ENCODE peak calls at places on chromosomes 11 and 22, in six cellular contexts. R, X, S, Q, Y and O are unnamed samples.

GRCh38 chr11:110565690-110566336 is 136.1 kb downstream of the FDX1 start:
- DNase-seq in Y (no peak), X (no peak), S (no peak), R (no peak), Q (no peak), O (no peak)

GRCh38 chr11:29272019-29272654 is 744.7 kb downstream of the KCNA4 start:
- DNase-seq in Q (no peak), X (no peak), Y (no peak), R (peak), S (no peak), O (no peak)

GRCh38 chr22:43796567-43796966 is 15.5 kb downstream of the EFCAB6 start:
- DNase-seq in S (no peak), X (no peak), Q (no peak), Y (peak), R (peak), O (no peak)

GRCh38 chr22:36355894-36356293 is 31.9 kb downstream of the MYH9 start:
- DNase-seq in S (no peak), Q (no peak), Y (no peak), X (no peak), R (no peak), O (no peak)

GRCh38 chr11:27718346-27718852 is 18.1 kb upstream of the BDNF start:
- DNase-seq in S (no peak), X (no peak), Y (no peak), R (peak), Q (no peak), O (peak)

GRCh38 chr11:72584293-72584921 is 89.8 kb downstream of the PDE2A start:
- DNase-seq in R (no peak), X (no peak), Y (no peak), Q (peak), S (no peak), O (peak)

GRCh38 chr11:44128729-44129128 is 33.3 kb downstream of the EXT2 start:
- DNase-seq in Y (no peak), Q (no peak), R (no peak), S (no peak), X (no peak), O (no peak)

GRCh38 chr22:29325785-29326315 is 10.4 kb upstream of the RASL10A start:
- DNase-seq in S (no peak), X (no peak), Y (no peak), Q (no peak), R (no peak), O (no peak)

GRCh38 chr22:30238661-30239420 is 7.7 kb downstream of the LIF start:
- DNase-seq in Q (no peak), S (peak), R (no peak), Y (peak), X (peak), O (peak)

GRCh38 chr11:65468874-65469333 is 29.9 kb upstream of the MALAT1 start:
- DNase-seq in Q (peak), X (no peak), S (no peak), Y (no peak), R (no peak), O (no peak)

GRCh38 chr22:21937041-21937820 is 15.4 kb downstream of the PPM1F start:
- DNase-seq in Y (no peak), R (no peak), X (no peak), S (no peak), Q (peak), O (no peak)

GRCh38 chr11:118439656-118440055 is 3.4 kb downstream of the KMT2A start:
- DNase-seq in S (no peak), Q (no peak), X (no peak), R (no peak), Y (no peak), O (no peak)

GRCh38 chr22:38831166-38831945 is 12.5 kb downstream of the NPTXR start:
- DNase-seq in S (no peak), Y (no peak), Q (no peak), R (peak), X (no peak), O (no peak)

GRCh38 chr11:131025020-131025419 is 108.7 kb upstream of the SNX19 start:
- DNase-seq in X (no peak), S (no peak), Q (no peak), R (peak), Y (no peak), O (peak)

GRCh38 chr11:92769125-92769524 is 200.3 kb upstream of the MTNR1B start:
- DNase-seq in Q (no peak), X (no peak), S (no peak), R (no peak), Y (no peak), O (no peak)

GRCh38 chr11:10385696-10386095 is 69.4 kb upstream of the AMPD3 start:
- DNase-seq in S (peak), Y (peak), R (no peak), X (peak), Q (peak), O (no peak)

GRCh38 chr11:99316761-99317475 is 296.2 kb downstream of the CNTN5 start:
- DNase-seq in Y (no peak), X (no peak), S (no peak), Q (no peak), R (no peak), O (no peak)

GRCh38 chr22:39656495-39657490 is 86.2 kb downstream of the CACNA1I start:
- DNase-seq in Y (no peak), Q (no peak), R (no peak), X (no peak), S (no peak), O (no peak)

GRCh38 chr11:15006139-15006759 is 34.1 kb upstream of the CALCA start:
- DNase-seq in X (no peak), Y (no peak), R (peak), Q (no peak), S (no peak), O (no peak)

GRCh38 chr11:121661796-121662508 is 209.2 kb upstream of the SORL1-AS1 start:
- DNase-seq in X (no peak), S (no peak), Y (no peak), Q (no peak), R (peak), O (no peak)

GRCh38 chr11:88266919-88267318 is 70.6 kb downstream of the CTSC start:
- DNase-seq in S (no peak), R (no peak), Y (no peak), Q (no peak), X (no peak), O (no peak)

GRCh38 chr11:50032574-50032973 is at the start of gene OR4C45:
- DNase-seq in R (no peak), S (no peak), Y (no peak), X (no peak), Q (no peak), O (no peak)

GRCh38 chr11:70364198-70364597 is 34.1 kb upstream of the CTTN start:
- DNase-seq in Q (peak), S (no peak), X (no peak), Y (no peak), R (no peak), O (no peak)

GRCh38 chr11:17572359-17572690 is 25.3 kb downstream of the OTOG start:
- DNase-seq in R (no peak), Q (peak), S (no peak), Y (no peak), X (no peak), O (no peak)

GRCh38 chr11:78857688-78858087 is 283.0 kb upstream of the NARS2 start:
- DNase-seq in X (no peak), R (peak), Y (no peak), S (no peak), Q (no peak), O (no peak)

GRCh38 chr11:58928082-58928574 is 11.2 kb upstream of the GLYATL1 start:
- DNase-seq in R (no peak), X (no peak), Y (no peak), Q (no peak), S (no peak), O (peak)

GRCh38 chr11:57047610-57048009 is 58.9 kb downstream of the OR5AK2 start:
- DNase-seq in Y (no peak), R (no peak), S (no peak), X (no peak), Q (no peak), O (no peak)

GRCh38 chr11:68253682-68254081 is 18.1 kb downstream of the C11orf24 start:
- DNase-seq in R (no peak), X (no peak), Q (peak), S (no peak), Y (no peak), O (no peak)

GRCh38 chr22:45376703-45377102 is 36.7 kb downstream of the SMC1B start:
- DNase-seq in R (no peak), X (peak), S (peak), Q (peak), Y (no peak), O (no peak)

GRCh38 chr11:57424802-57425564 is 1.9 kb downstream of the SLC43A3 start:
- DNase-seq in X (peak), S (peak), Y (peak), Q (peak), R (peak), O (no peak)

GRCh38 chr11:69635804-69636511 is 5.0 kb upstream of the CCND1 start:
- DNase-seq in X (no peak), R (no peak), Y (no peak), S (no peak), Q (no peak), O (no peak)

GRCh38 chr11:75350743-75351540 is 519 bp downstream of the ARRB1 start:
- DNase-seq in Q (peak), X (peak), R (no peak), Y (no peak), S (peak), O (peak)

DNA sequence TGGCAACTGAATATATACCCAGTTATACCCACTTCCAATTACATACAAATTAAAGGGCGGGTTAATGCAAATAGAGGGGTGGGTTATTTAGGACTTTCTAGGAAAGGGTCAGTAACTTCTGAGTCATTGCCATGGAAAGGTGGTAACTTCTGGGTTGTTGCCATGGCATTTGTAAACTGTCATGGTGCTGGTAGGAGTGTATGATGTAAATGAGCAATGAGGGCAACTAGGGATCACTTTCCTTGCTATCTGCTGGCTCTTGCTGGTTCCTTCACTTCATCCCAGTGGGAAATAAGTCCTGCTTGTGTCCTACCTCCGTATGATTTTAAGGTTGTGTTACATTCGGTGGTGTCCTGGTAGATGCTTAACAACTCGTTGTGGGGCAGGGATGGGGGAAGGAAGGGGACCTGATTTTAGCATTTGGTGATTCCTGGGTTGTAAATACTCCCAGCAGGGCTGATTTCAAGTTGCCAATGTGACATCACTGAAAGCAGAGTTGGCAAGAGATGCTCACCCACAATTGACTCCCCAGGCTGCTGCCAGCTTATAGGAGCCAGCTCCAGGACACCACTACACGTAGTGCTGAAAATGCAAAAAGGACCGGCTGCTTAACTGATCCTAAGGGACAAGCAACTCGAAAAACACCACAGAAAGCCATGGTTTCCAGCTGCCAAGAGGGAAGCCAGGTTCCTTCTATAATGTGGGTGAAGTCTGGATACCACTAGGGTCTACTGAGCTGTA is 70.2 kb downstream of the SYT9 start:
- DNase-seq in X (no peak), S (no peak), R (no peak), Q (no peak), Y (no peak), O (no peak)
- TF ChIP-seq CTCF in X (no peak), S (no peak), R (no peak), Q (no peak), Y (no peak), O (no peak)

GRCh38 chr11:134727636-134728035 is 315.6 kb upstream of the B3GAT1 start:
- DNase-seq in Y (no peak), R (no peak), Q (peak), S (no peak), X (no peak), O (no peak)

GRCh38 chr11:134725211-134725610 is 313.2 kb upstream of the B3GAT1 start:
- DNase-seq in R (no peak), X (no peak), Y (no peak), Q (peak), S (no peak), O (no peak)

GRCh38 chr11:134724779-134725140 is 312.7 kb upstream of the B3GAT1 start:
- DNase-seq in R (no peak), Q (peak), X (no peak), Y (no peak), S (no peak), O (no peak)

GRCh38 chr11:134727204-134727603 is 315.2 kb upstream of the B3GAT1 start:
- DNase-seq in Q (peak), X (no peak), Y (no peak), S (no peak), R (no peak), O (no peak)

GRCh38 chr11:134725939-134726639 is 314.0 kb upstream of the B3GAT1 start:
- DNase-seq in R (no peak), S (no peak), X (no peak), Y (no peak), Q (no peak), O (peak)
- TF ChIP-seq CTCF in R (peak), S (no peak), X (no peak), Y (peak), Q (no peak), O (peak)

DNA sequence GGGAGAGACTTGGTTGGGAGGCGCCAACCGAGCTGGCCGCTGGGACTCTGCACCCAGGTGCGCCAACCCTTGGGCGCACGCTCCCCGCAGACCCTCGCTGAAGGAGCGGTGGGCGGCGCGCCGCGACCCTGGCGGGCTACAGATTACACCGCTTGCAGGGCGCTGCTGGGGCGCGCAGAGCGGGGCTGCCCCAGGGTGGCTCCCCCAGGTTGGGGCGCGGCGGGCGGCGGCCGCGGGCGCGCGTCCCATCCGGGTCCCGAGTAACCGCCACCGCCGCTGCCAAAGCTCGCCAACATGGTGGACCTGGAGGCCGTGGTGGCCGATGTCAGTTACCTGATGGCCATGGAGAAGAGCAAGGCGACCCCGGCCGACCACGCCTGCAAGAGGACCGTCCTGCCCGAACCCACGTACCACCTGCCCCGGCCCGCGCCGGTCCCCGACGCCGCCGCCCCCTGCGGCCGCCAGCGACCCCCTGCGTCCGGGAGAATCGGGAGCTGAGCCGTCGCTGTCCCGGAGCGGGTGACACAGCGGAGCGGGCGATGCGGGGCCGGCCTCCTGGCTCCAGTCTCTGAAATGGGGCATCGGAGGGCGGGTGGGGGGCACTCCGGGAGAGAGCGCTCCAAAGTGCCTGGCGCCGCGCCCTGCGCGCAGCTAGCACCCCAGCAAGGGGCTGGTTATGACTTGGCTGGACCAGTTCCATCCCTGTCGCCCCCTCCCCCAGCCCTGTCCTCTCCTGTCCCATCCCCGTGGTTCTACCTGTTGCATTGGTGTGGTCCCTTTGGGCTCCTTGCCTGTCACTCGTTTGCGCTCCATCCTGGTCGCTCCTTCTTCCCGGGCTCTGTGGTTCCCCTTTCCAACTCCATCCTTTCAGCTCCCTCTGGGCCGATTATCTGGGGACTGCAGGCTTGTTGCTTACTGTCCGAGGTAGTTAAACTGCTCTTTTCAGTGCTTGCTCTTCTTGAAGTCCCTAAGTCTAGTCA is 143.3 kb upstream of the GRK3 start:
- DNase-seq in Q (no peak), S (no peak), R (no peak), X (no peak), Y (no peak), O (peak)
- TF ChIP-seq CTCF in Q (no peak), S (no peak), R (no peak), X (no peak), Y (no peak), O (no peak)

GRCh38 chr11:42778193-42778592 is 533.6 kb upstream of the API5 start:
- DNase-seq in S (no peak), Q (no peak), R (no peak), Y (no peak), X (no peak), O (no peak)
- TF ChIP-seq CTCF in S (no peak), Q (no peak), R (no peak), Y (no peak), X (no peak), O (peak)

GRCh38 chr22:42332089-42332488 is 61.6 kb upstream of the TCF20 start:
- DNase-seq in S (no peak), X (no peak), Q (no peak), Y (no peak), R (no peak), O (no peak)

GRCh38 chr22:42330953-42331525 is 60.6 kb upstream of the TCF20 start:
- DNase-seq in Y (no peak), S (no peak), X (no peak), R (no peak), Q (no peak), O (peak)

GRCh38 chr22:42328130-42328821 is 57.8 kb upstream of the TCF20 start:
- DNase-seq in S (no peak), X (no peak), Q (no peak), Y (no peak), R (no peak), O (no peak)

GRCh38 chr22:42329504-42329903 is 59.1 kb upstream of the TCF20 start:
- DNase-seq in X (no peak), Q (no peak), Y (no peak), R (no peak), S (no peak), O (no peak)

GRCh38 chr22:42330170-42330569 is 59.7 kb upstream of the TCF20 start:
- DNase-seq in S (no peak), Y (no peak), X (no peak), Q (no peak), R (no peak), O (no peak)
- TF ChIP-seq CTCF in S (no peak), Y (no peak), X (no peak), Q (no peak), R (no peak), O (no peak)

GRCh38 chr11:112784323-112785073 is 176.7 kb upstream of the NCAM1 start:
- DNase-seq in S (peak), Q (peak), Y (no peak), R (no peak), X (peak), O (peak)
- TF ChIP-seq CTCF in S (no peak), Q (no peak), Y (no peak), R (no peak), X (no peak), O (no peak)

DNA sequence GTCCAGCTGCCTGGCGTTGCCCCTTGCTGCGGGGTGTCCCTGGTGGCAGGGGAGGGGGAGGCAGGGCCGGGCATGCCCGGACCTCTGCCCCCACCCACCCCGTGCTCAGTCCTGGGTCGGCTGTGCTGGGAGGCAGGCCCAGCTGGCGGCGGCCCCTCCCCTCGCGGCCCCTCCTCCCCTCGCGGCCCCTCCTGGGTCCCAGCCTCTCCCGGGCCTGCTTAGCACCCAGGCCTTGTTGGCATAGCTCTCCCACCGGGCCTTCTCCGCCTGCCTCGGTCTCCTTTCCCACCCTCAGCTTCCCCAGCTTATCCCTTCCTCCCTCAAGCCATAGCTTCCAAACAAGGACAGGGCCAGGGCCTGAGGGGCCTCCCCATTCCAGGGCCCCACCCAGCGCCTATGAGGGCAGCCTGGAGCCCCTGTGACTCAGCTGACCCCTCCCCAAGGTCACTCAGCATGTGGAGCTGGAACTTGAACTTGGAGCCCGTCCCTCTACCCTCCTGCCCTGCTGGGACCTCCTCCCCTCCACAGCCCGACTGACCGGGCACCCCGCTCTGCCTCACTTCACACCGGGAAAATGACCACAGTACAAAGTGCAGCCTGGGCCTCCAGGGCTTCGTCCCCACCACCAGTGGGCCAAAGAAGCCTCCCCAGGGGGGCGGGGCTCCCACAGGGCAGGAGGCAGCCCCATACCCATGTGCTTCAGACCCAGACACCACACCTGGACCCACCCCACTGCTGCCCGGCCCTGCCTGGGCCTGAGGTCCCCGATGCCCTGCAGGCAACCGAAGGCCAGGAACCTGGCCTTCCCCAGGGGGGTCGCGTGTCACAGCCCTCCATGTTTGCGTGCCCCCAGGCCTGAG is 1.2 kb downstream of the EPS8L2 start:
- DNase-seq in R (no peak), S (peak), X (no peak), Q (no peak), Y (no peak), O (no peak)
- TF ChIP-seq CTCF in R (peak), S (no peak), X (no peak), Q (no peak), Y (no peak), O (no peak)

GRCh38 chr11:129331871-129332274 is 43.8 kb upstream of the BARX2 start:
- DNase-seq in Y (no peak), S (peak), Q (peak), R (peak), X (peak), O (peak)

GRCh38 chr11:129331217-129331616 is 44.4 kb upstream of the BARX2 start:
- DNase-seq in R (no peak), Q (no peak), Y (no peak), S (no peak), X (no peak), O (no peak)

DNA sequence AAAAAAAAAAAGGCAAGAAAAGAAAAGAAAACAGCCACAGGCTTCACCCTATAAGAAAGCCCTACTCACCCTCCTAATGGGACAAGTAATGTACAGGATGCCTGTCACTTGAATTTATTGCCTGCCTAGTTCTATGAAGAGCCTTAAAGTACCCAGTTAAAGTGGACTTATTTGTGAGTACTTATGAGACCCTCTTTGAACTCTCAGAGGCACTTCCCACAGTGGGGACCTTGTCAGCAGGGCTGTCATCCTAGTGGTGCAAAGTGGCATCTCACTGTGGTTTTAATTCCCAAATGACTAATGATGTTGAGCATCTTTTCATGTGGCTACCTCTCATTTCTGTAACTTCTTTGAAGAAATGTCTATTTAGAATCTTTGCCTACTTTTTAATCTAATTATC is 41.8 kb upstream of the BARX2 start:
- DNase-seq in S (no peak), X (no peak), Y (no peak), Q (no peak), R (no peak), O (no peak)
- TF ChIP-seq CTCF in S (no peak), X (no peak), Y (no peak), Q (no peak), R (peak), O (peak)